ENCODE peak calls at places on chromosomes 3 and 15, in four cellular contexts. Z, F, G and C are unnamed samples.

GRCh38 chr3:59510576-59510975 is 460.8 kb upstream of the CFAP20DC start:
- DNase-seq in G (no peak), F (no peak), Z (no peak), C (no peak)

GRCh38 chr3:38458796-38459498 is 5.3 kb downstream of the ACVR2B start:
- DNase-seq in F (peak; percentile 63), Z (no peak), G (peak; percentile 63), C (no peak)

GRCh38 chr3:77001071-77001470 is 38.8 kb upstream of the ROBO2 start:
- DNase-seq in Z (no peak), F (no peak), G (no peak), C (no peak)

GRCh38 chr3:129606522-129607390 is at the start of gene PLXND1:
- DNase-seq in G (peak; percentile 74), Z (no peak), F (peak; percentile 86), C (no peak)

GRCh38 chr3:180311242-180311641 is 274.5 kb upstream of the PEX5L start:
- DNase-seq in G (no peak), Z (no peak), F (no peak), C (no peak)

GRCh38 chr3:111667621-111668239 is 72.6 kb upstream of the ZBED2 start:
- DNase-seq in G (no peak), Z (peak; percentile 90), F (no peak), C (peak; percentile 70)

GRCh38 chr3:177603137-177603603 is 405.9 kb upstream of the TBL1XR1 start:
- DNase-seq in G (no peak), Z (no peak), F (no peak), C (peak; percentile 61)

GRCh38 chr3:182713743-182714517 is 79.4 kb upstream of the ATP11B start:
- DNase-seq in F (no peak), G (peak; percentile 24), Z (peak; percentile 80), C (no peak)

GRCh38 chr3:25663324-25664065 is 1.2 kb downstream of the TOP2B start:
- DNase-seq in F (no peak), Z (peak; percentile 71), G (no peak), C (peak; percentile 35)

GRCh38 chr3:37074178-37074577 is 80.9 kb downstream of the MLH1 start:
- DNase-seq in F (no peak), G (no peak), Z (no peak), C (no peak)

GRCh38 chr3:99895706-99896441 is 78.2 kb downstream of the CMSS1 start:
- DNase-seq in Z (no peak), F (no peak), G (peak; percentile 35), C (no peak)

GRCh38 chr3:182241777-182242556 is 530.2 kb downstream of the SOX2 start:
- DNase-seq in Z (no peak), F (peak; percentile 69), G (no peak), C (no peak)

GRCh38 chr3:157204431-157204830 is 44.5 kb upstream of the CCNL1 start:
- DNase-seq in F (no peak), G (no peak), Z (no peak), C (no peak)

GRCh38 chr3:149134560-149134959 is 5.1 kb downstream of the HPS3 start:
- DNase-seq in G (no peak), F (no peak), Z (no peak), C (no peak)

GRCh38 chr3:102005551-102005950 is 156.2 kb downstream of the NFKBIZ start:
- DNase-seq in Z (no peak), F (no peak), G (no peak), C (no peak)

GRCh38 chr15:62909257-62909656 is 133.3 kb upstream of the TPM1 start:
- DNase-seq in G (no peak), F (no peak), Z (no peak), C (no peak)

GRCh38 chr3:15659254-15659975 is 57.9 kb downstream of the BTD start:
- DNase-seq in G (no peak), F (no peak), Z (no peak), C (no peak)

GRCh38 chr3:72756900-72757299 is 91.3 kb downstream of the SHQ1 start:
- DNase-seq in Z (peak; percentile 95), F (no peak), G (no peak), C (peak; percentile 77)

GRCh38 chr3:179348325-179349013 is 960 bp downstream of the MFN1 start:
- DNase-seq in G (no peak), Z (peak; percentile 68), F (no peak), C (peak; percentile 65)

GRCh38 chr3:78988324-78988723 is 779.5 kb downstream of the ROBO1 start:
- DNase-seq in F (no peak), G (no peak), Z (no peak), C (no peak)

GRCh38 chr3:9397911-9398714 is 698 bp downstream of the SETD5 start:
- DNase-seq in F (peak; percentile 34), Z (peak; percentile 38), G (peak; percentile 23), C (peak; percentile 55)

GRCh38 chr3:173761161-173761560 is 363.6 kb downstream of the NLGN1 start:
- DNase-seq in F (no peak), G (no peak), Z (no peak), C (no peak)

GRCh38 chr15:61654918-61655317 is 405.3 kb downstream of the VPS13C start:
- DNase-seq in G (no peak), F (peak; percentile 49), Z (no peak), C (no peak)

GRCh38 chr3:128487813-128488635 is 5.0 kb downstream of the GATA2 start:
- DNase-seq in F (peak; percentile 92), G (peak; percentile 94), Z (no peak), C (no peak)

GRCh38 chr3:78919021-78919755 is 848.6 kb downstream of the ROBO1 start:
- DNase-seq in F (no peak), G (no peak), Z (no peak), C (no peak)

GRCh38 chr3:124174463-124174862 is 182.5 kb upstream of the ROPN1 start:
- DNase-seq in G (no peak), Z (no peak), F (no peak), C (no peak)

GRCh38 chr15:66508293-66508883 is 3.3 kb downstream of the ZWILCH start:
- DNase-seq in F (no peak), Z (peak; percentile 34), G (no peak), C (no peak)

GRCh38 chr3:62051506-62051905 is 321.8 kb downstream of the FEZF2 start:
- DNase-seq in Z (peak; percentile 6), F (no peak), G (peak; percentile 13), C (no peak)

GRCh38 chr15:100592898-100593297 is 9.1 kb downstream of the LINS1 start:
- DNase-seq in Z (no peak), F (no peak), G (no peak), C (no peak)

GRCh38 chr3:17304969-17305368 is 420.2 kb downstream of the PLCL2 start:
- DNase-seq in G (no peak), F (no peak), Z (no peak), C (no peak)

GRCh38 chr15:31333119-31333518 is 6.5 kb downstream of the KLF13 start:
- DNase-seq in Z (no peak), F (no peak), G (no peak), C (no peak)

GRCh38 chr3:87969620-87970019 is 89.2 kb downstream of the CGGBP1 start:
- DNase-seq in F (no peak), G (no peak), Z (no peak), C (no peak)

DNA sequence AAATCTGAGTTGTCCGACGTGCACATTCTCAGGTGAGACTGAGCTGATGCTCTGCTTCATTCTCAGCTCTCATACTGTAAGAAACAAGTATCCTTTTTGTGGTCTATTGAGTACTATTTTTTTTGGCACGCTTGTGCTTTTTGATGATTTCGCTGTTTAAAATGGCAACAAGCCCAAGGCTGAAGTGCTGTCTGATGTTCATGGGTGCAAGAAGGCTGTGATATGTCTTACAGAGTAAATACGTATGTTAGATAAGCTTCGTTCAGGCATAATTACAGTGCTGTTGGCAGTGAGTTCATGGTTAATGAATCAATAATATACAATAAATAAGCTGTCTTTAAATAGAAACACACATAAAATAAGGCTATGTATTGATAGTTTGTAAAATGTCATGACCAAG is 27.2 kb downstream of the AQR start:
- DNase-seq in F (no peak), G (no peak), Z (no peak), C (no peak)
- H3K4me3 ChIP-seq in F (no peak overlapping the region), G (no peak overlapping the region), Z (no peak overlapping the region), C (no peak overlapping the region)

DNA sequence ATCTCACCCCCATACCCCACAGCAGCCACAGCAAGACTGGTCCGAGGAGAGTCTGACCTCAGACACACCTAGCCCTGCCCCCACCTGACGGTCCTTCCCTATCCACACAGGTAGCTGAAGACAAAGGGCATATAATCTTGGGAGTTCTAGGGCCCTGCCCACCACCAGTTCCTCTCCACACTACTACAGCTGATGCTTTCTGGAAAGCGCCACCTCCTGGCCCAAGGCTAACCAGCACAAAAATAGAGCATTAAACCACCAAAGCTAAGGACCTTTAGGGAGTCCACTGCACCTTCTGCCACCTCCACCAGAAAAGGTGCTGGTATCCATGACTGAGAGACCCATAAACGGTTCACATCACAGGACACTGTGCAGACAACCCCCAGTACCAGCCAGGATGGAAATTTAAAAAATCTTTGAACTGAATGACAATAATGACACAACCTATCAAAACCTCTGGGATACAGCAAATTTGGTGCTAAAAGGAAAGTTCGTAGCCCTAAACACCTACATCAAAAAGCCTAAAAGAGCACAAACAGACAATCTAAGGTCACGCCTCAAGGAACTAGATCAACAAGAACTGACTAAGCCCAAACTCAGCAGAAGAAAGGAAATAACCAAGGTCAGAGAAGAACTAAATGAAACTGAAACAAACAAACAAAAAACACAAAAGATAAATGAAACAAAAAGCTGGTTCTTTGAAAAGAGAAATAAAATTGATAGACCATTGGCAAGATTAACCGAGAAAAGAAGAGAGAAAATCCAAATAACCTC is 122.1 kb upstream of the TPRG1 start:
- DNase-seq in Z (peak; percentile 4), F (no peak), G (no peak), C (no peak)
- TF ChIP-seq CTCF in Z (peak; percentile 63), F (no peak), G (peak; percentile 25), C (peak; percentile 36)

DNA sequence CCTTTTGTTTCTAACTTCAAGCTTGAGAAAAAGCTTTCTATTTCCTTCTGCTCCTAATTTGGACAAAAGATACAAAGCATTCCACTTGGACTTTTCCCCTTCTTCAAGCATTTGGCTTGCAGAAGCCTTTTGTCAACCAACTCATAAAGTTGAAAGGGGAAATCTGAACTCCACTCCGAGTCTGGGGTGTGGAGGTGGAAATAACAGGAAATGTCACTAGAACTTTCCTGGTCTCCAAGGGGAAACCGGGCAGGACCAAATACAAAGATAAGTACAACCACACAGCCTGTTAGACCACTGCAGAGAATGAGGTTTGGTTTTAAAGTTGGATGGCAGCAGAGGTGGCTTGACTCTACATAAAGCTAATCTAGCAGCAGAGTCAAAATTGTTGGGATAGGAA is 4.2 kb upstream of the C3orf80 start:
- DNase-seq in Z (no peak), G (no peak), F (no peak), C (no peak)
- H3K36me3 ChIP-seq in Z (no peaks in the 10 kb centered on the region), G (no peaks in the 10 kb centered on the region), F (no peaks in the 10 kb centered on the region), C (no peaks in the 10 kb centered on the region)

GRCh38 chr15:56207711-56208110 is 36.0 kb downstream of the RFX7 start:
- DNase-seq in G (no peak), F (no peak), Z (no peak), C (no peak)

GRCh38 chr15:56208641-56209155 is 35.0 kb downstream of the RFX7 start:
- DNase-seq in G (no peak), F (no peak), Z (no peak), C (no peak)

GRCh38 chr15:56211064-56211463 is 32.6 kb downstream of the RFX7 start:
- DNase-seq in G (no peak), F (no peak), Z (no peak), C (no peak)

GRCh38 chr15:56207092-56207491 is 36.6 kb downstream of the RFX7 start:
- DNase-seq in F (no peak), Z (peak; percentile 27), G (no peak), C (no peak)

DNA sequence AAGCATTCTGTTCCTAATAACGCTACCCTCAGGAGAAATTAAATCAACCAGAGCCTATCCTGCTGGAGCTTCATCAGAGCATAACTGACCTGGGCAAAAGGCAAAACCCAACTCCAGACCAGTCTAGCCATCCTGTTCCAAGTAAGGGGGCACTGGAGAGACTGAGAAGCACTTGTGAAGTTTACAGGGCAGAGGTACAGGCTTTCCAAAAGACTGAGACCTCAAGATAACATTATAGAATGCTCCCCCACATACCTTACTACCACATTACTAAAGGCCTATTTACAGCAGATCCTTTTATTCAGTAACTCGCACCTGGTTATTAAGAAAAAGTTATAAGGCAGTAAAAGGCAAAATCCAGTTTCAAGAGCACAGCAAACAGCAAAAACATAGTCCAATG is 35.5 kb downstream of the RFX7 start:
- DNase-seq in G (no peak), Z (no peak), F (no peak), C (no peak)
- H3K4me3 ChIP-seq in G (no peak overlapping the region), Z (no peak overlapping the region), F (no peak overlapping the region), C (no peak overlapping the region)